ENCODE peak calls at places on chromosome 5, in five cellular contexts. K is Peyer's patch, S is left ventricle myocardium inferior, U is body of pancreas, W is psoas muscle. T is an unnamed sample.
A peak's percentile ranks its signal among the peaks of the same experiment; 100 is the strongest.

GRCh38 chr5:15002791-15003190 is 131.2 kb upstream of the ANKH start:
- DNase-seq in K (no peak), S (no peak), U (no peak), W (no peak), T (no peak)

GRCh38 chr5:585556-585955 is 26.6 kb upstream of the CEP72 start:
- DNase-seq in K (no peak), S (no peak), U (no peak), W (no peak), T (no peak)

GRCh38 chr5:14209222-14209822 is 66.2 kb downstream of the TRIO start:
- DNase-seq in K (no peak), S (no peak), U (no peak), W (no peak), T (no peak)

GRCh38 chr5:76641514-76642120 is 18.4 kb upstream of the F2RL2 start:
- DNase-seq in K (no peak), S (peak; percentile 30), U (peak; percentile 79), W (no peak), T (peak; percentile 77)

GRCh38 chr5:142660731-142661130 is 25.2 kb downstream of the FGF1 start:
- DNase-seq in K (no peak), S (no peak), U (no peak), W (no peak), T (no peak)

GRCh38 chr5:142981886-142982820 is 212.0 kb downstream of the ARHGAP26 start:
- DNase-seq in K (peak; percentile 69), S (peak; percentile 84), U (peak; percentile 92), W (peak; percentile 80), T (peak; percentile 91)

GRCh38 chr5:148397968-148398595 is 14.3 kb downstream of the FBXO38 start:
- DNase-seq in K (no peak), S (no peak), U (peak; percentile 51), W (no peak), T (no peak)

GRCh38 chr5:17212996-17213395 is 4.4 kb upstream of the BASP1 start:
- DNase-seq in K (no peak), S (no peak), U (no peak), W (no peak), T (no peak)

GRCh38 chr5:176621661-176622079 is 8.7 kb downstream of the SNCB start:
- DNase-seq in K (no peak), S (no peak), U (no peak), W (peak; percentile 70), T (no peak)

GRCh38 chr5:172362755-172363154 is 79.2 kb upstream of the UBTD2 start:
- DNase-seq in K (no peak), S (no peak), U (no peak), W (no peak), T (no peak)

GRCh38 chr5:2806176-2806575 is 54.7 kb upstream of the IRX2 start:
- DNase-seq in K (no peak), S (no peak), U (no peak), W (no peak), T (no peak)

GRCh38 chr5:146283344-146283761 is 55.3 kb upstream of the POU4F3 start:
- DNase-seq in K (no peak), S (no peak), U (no peak), W (no peak), T (no peak)

GRCh38 chr5:15105799-15106393 is 234.3 kb upstream of the ANKH start:
- DNase-seq in K (no peak), S (no peak), U (peak; percentile 45), W (no peak), T (peak; percentile 47)

GRCh38 chr5:172492097-172492840 is 37.9 kb upstream of the SH3PXD2B start:
- DNase-seq in K (no peak), S (no peak), U (no peak), W (no peak), T (peak; percentile 10)

GRCh38 chr5:160548949-160549665 is 127.5 kb downstream of the PTTG1 start:
- DNase-seq in K (no peak), S (no peak), U (no peak), W (no peak), T (no peak)

GRCh38 chr5:15420201-15420600 is 79.8 kb upstream of the FBXL7 start:
- DNase-seq in K (no peak), S (peak; percentile 64), U (peak; percentile 32), W (peak; percentile 76), T (no peak)

GRCh38 chr5:39217365-39218281 is 1.7 kb downstream of the FYB1 start:
- DNase-seq in K (peak; percentile 53), S (peak; percentile 55), U (peak; percentile 86), W (peak; percentile 83), T (peak; percentile 78)

GRCh38 chr5:145681686-145682085 is 153.5 kb downstream of the PRELID2 start:
- DNase-seq in K (no peak), S (no peak), U (peak; percentile 79), W (no peak), T (peak; percentile 76)

DNA sequence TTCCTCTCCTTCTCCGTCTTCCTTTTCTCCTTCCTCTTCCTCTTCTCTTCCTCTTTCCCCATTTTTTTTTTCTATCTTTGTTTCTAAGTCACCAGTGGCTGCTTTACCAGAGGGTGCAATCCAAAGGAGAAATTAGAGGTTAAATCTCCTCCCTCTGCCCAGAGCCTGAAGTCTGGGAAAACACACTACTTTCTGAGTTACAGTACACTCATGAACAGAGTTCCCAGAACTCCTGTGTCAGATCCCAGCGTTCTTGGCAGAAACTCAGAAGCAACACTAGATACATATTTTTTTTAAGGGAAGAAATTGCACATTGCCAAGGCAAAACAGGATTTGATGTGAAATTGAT is 189.0 kb downstream of the SNCAIP start:
- DNase-seq in K (no peak), S (no peak), U (no peak), W (no peak), T (no peak)
- TF ChIP-seq CTCF in K (no peak), S (no peak), U (no peak), W (no peak), T (no peak)

DNA sequence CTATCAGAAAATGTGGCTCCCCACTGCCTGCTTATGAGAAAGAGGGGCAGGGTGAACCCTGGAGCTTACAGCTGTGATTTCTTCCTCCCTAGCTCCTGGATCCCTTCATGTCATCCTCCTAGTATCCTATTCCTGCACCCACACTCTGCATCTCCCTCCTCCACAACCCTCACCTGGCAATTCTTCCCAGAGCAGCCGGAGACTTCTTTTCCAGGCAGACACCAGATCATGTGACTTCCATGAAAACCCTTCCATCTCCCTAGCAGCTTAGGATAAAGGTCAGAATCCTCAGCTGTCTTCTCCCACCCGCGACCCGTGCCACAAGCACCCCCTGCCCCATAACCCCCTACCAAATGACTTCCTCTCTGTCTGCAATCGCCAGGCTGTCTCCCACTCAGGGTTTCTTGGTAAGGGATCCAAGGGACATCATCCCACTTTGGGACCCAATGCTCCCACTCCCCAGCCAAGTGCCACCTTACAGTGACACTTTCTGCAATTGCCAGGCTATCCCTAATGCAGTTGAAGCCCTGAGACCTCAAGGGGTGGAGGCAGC is 146.7 kb downstream of the NSG2 start:
- DNase-seq in K (no peak), S (no peak), U (no peak), W (no peak), T (no peak)
- H3K27me3 ChIP-seq in K (no peaks in the 10 kb centered on the region), S (peaks cover 59% of the 10 kb centered on the region), U (no peaks in the 10 kb centered on the region), W (no peaks in the 10 kb centered on the region), T (no peaks in the 10 kb centered on the region)

DNA sequence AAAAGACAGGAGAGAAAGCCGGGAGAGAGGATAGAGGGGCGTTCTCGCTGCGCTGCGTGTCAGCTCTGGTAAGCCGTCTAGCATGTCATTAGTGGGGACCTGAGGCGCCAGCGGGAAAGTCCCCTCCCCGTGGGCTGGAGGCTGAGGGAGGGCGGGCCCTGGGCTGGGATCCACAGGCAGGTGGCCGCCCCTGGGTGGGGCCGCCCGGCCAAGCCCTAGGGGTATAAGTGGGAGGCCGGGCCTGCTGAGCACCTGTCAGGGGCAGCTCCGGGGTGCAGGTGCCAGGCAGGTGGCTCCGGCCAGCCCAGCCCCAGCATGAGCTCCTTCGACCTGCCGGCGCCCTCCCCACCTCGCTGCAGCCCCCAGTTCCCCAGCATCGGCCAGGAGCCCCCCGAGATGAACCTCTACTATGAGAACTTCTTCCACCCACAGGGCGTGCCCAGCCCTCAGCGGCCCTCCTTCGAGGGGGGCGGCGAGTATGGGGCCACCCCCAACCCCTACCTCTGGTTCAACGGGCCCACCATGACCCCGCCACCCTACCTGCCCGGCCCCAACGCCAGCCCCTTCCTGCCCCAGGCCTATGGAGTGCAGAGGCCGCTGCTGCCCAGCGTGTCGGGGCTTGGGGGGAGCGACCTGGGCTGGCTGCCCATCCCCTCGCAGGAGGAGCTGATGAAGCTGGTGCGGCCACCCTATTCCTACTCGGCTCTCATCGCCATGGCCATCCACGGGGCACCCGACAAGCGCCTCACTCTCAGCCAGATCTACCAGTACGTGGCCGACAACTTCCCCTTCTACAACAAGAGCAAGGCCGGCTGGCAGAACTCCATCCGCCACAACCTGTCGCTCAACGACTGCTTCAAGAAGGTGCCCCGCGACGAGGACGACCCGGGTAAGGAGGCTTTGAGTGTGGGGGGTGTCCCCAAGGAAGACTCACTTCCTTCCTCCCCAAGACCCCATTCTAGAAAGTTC is at the start of gene FOXI1:
- DNase-seq in K (no peak), S (no peak), U (no peak), W (no peak), T (no peak)
- TF ChIP-seq CTCF in K (no peak), S (no peak), U (no peak), W (no peak), T (no peak)

GRCh38 chr5:115181757-115182156 is 12.0 kb upstream of the TRIM36 start:
- DNase-seq in K (no peak), S (no peak), U (no peak), W (no peak), T (no peak)
- H3K27me3 ChIP-seq in K (peaks cover 18% of the 10 kb centered on the region), S (peaks cover 92% of the 10 kb centered on the region), U (peaks cover 32% of the 10 kb centered on the region), W (peaks cover 26% of the 10 kb centered on the region), T (peaks cover 31% of the 10 kb centered on the region)

DNA sequence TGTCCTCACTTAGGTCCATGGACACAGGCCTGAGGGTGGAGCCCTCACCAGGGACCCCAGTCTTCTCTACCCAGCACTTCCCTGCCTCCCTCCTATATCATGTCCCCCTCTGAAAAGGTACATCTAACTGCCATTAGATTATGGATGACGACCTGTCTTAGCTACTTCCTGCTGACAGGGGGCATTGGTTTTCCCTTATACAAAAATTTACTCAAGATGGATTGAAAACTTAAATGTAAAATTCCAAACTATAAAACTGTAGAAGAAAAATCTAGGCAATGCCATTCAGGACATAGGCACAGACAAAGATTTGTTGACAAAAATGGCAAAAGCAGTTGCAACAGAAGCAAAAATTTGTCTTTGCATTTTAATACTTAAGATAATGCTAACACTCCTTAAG is 623.2 kb upstream of the FAM174A start:
- DNase-seq in K (no peak), S (no peak), U (no peak), W (no peak), T (no peak)
- TF ChIP-seq CTCF in K (no peak), S (no peak), U (no peak), W (no peak), T (no peak)

GRCh38 chr5:168836603-168837245 is 257.6 kb upstream of the PANK3 start:
- DNase-seq in K (no peak), S (no peak), U (no peak), W (no peak), T (no peak)
- H3K27me3 ChIP-seq in K (no peaks in the 10 kb centered on the region), S (no peaks in the 10 kb centered on the region), U (no peaks in the 10 kb centered on the region), W (no peaks in the 10 kb centered on the region), T (no peaks in the 10 kb centered on the region)

GRCh38 chr5:150302301-150303069 is at the start of gene ARSI:
- DNase-seq in K (peak; percentile 50), S (peak; percentile 34), U (peak; percentile 36), W (no peak), T (peak; percentile 42)
- TF ChIP-seq CTCF in K (no peak), S (no peak), U (no peak), W (peak; percentile 16), T (no peak)

T was measured in colonic mucosa.